ENCODE peak calls at places on chromosomes 3 and 15, in six cellular contexts. One of them, this sample, is unnamed.
A peak's percentile ranks its signal among the peaks of the same experiment; 100 is the strongest.

GRCh38 chr15:66852064-66852905 is 150.2 kb downstream of the SMAD6 start:
- DNase-seq in K562: no peak
- DNase-seq in H1: no peak
- DNase-seq in SK-N-SH: no peak
- DNase-seq in HepG2: no peak
- DNase-seq in HCT116: no peak
- DNase-seq in this sample: no peak

GRCh38 chr3:53162672-53163458 is 1.9 kb downstream of the PRKCD start:
- DNase-seq in K562: peak; percentile 21
- DNase-seq in HCT116: no peak
- DNase-seq in SK-N-SH: no peak
- DNase-seq in H1: no peak
- DNase-seq in HepG2: no peak
- DNase-seq in this sample: no peak

GRCh38 chr3:139629033-139629432 is 48.7 kb downstream of the NMNAT3 start:
- DNase-seq in H1: no peak
- DNase-seq in K562: peak; percentile 22
- DNase-seq in HCT116: peak; percentile 18
- DNase-seq in SK-N-SH: no peak
- DNase-seq in HepG2: peak; percentile 36
- DNase-seq in this sample: peak; percentile 24

GRCh38 chr3:30354972-30355371 is 251.4 kb upstream of the TGFBR2 start:
- DNase-seq in SK-N-SH: no peak
- DNase-seq in HCT116: no peak
- DNase-seq in H1: no peak
- DNase-seq in K562: no peak
- DNase-seq in HepG2: peak; percentile 56
- DNase-seq in this sample: no peak

GRCh38 chr15:74888716-74889115 is 1.1 kb upstream of the MPI start:
- DNase-seq in H1: no peak
- DNase-seq in HCT116: no peak
- DNase-seq in HepG2: no peak
- DNase-seq in SK-N-SH: no peak
- DNase-seq in K562: no peak
- DNase-seq in this sample: no peak

GRCh38 chr15:86540840-86541467 is 461.3 kb downstream of the AGBL1 start:
- DNase-seq in K562: no peak
- DNase-seq in HCT116: no peak
- DNase-seq in SK-N-SH: no peak
- DNase-seq in H1: no peak
- DNase-seq in HepG2: no peak
- DNase-seq in this sample: no peak

GRCh38 chr3:71497367-71497925 is 86.1 kb downstream of the FOXP1 start:
- DNase-seq in SK-N-SH: no peak
- DNase-seq in HCT116: no peak
- DNase-seq in HepG2: peak; percentile 31
- DNase-seq in H1: peak; percentile 23
- DNase-seq in K562: no peak
- DNase-seq in this sample: no peak

GRCh38 chr3:30606301-30607031 is at the start of gene TGFBR2:
- DNase-seq in HCT116: peak; percentile 95
- DNase-seq in H1: peak; percentile 60
- DNase-seq in K562: peak; percentile 12
- DNase-seq in SK-N-SH: peak; percentile 87
- DNase-seq in HepG2: peak; percentile 98
- DNase-seq in this sample: peak; percentile 28

GRCh38 chr15:39456582-39457330 is 124.1 kb upstream of the THBS1 start:
- DNase-seq in HepG2: no peak
- DNase-seq in K562: no peak
- DNase-seq in SK-N-SH: no peak
- DNase-seq in H1: no peak
- DNase-seq in HCT116: no peak
- DNase-seq in this sample: no peak
- TF ChIP-seq JUND in HepG2: no peak
- TF ChIP-seq JUND in K562: no peak
- TF ChIP-seq JUND in SK-N-SH: no peak
- TF ChIP-seq JUND in H1: no peak
- TF ChIP-seq JUND in HCT116: no peak
- TF ChIP-seq JUND in this sample: no peak

GRCh38 chr3:37074178-37074577 is 80.9 kb downstream of the MLH1 start:
- DNase-seq in HepG2: no peak
- DNase-seq in K562: no peak
- DNase-seq in HCT116: no peak
- DNase-seq in H1: no peak
- DNase-seq in SK-N-SH: no peak
- DNase-seq in this sample: no peak
- TF ChIP-seq JUND in HepG2: no peak
- TF ChIP-seq JUND in K562: no peak
- TF ChIP-seq JUND in HCT116: no peak
- TF ChIP-seq JUND in H1: no peak
- TF ChIP-seq JUND in SK-N-SH: peak; percentile 79
- TF ChIP-seq JUND in this sample: no peak

DNA sequence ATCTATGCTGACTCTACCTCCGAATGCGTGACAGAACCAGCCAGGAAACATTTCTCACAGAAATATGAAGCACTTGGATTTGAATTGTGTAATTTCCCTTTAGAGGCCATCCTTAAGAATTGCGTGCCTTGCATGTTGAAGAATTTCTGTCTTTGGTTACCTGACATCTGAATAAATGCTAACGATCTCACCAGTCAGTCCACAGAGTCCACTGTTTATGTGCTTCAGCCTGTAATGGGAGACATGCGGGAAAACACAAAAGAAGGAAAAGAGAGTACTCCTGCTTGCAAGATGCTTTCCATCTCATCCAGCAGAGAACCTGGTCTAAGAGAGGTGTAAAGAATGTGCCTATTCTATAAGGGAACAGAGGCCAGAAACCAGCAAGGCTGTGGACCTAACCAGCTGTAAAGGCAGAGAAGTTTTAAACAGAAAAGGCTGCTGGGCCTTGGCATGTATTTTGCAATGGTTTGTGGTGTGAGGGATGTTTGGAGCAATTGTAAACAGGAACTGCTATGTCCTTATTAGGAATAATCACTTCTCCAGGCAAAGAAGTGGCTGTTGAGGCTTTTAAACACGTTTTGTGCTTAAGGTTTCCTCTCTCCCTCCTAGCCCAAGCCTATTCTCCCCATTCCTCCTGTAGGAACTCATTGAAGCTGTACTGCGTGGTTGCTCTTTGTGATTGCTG is 36.4 kb upstream of the BOC start:
- DNase-seq in HepG2: no peak
- DNase-seq in K562: no peak
- DNase-seq in SK-N-SH: no peak
- DNase-seq in H1: no peak
- DNase-seq in HCT116: no peak
- DNase-seq in this sample: no peak
- TF ChIP-seq JUND in HepG2: no peak
- TF ChIP-seq JUND in K562: no peak
- TF ChIP-seq JUND in SK-N-SH: no peak
- TF ChIP-seq JUND in H1: no peak
- TF ChIP-seq JUND in HCT116: no peak
- TF ChIP-seq JUND in this sample: no peak

DNA sequence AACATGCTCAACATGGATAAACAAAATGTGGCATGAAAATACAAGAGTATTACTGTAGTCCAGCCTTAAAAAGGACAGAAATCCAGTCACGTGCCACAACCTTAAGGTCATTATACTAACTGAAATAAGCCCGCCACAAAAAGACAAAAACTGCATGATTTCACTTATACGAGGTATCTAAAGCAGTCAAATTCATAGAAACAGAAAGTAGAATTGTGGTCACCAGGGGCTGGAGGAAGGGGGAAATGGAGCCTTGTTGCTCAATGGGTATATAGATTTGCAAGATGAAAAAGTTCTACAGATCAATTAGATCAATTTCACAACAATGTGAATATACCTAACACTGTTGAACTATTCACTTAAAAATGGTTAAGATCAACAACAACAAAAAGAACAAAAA is 7.4 kb downstream of the GLB1 start:
- DNase-seq in SK-N-SH: no peak
- DNase-seq in H1: no peak
- DNase-seq in K562: no peak
- DNase-seq in HepG2: no peak
- DNase-seq in HCT116: no peak
- DNase-seq in this sample: no peak
- TF ChIP-seq JUND in SK-N-SH: no peak
- TF ChIP-seq JUND in H1: no peak
- TF ChIP-seq JUND in K562: no peak
- TF ChIP-seq JUND in HepG2: no peak
- TF ChIP-seq JUND in HCT116: no peak
- TF ChIP-seq JUND in this sample: no peak

DNA sequence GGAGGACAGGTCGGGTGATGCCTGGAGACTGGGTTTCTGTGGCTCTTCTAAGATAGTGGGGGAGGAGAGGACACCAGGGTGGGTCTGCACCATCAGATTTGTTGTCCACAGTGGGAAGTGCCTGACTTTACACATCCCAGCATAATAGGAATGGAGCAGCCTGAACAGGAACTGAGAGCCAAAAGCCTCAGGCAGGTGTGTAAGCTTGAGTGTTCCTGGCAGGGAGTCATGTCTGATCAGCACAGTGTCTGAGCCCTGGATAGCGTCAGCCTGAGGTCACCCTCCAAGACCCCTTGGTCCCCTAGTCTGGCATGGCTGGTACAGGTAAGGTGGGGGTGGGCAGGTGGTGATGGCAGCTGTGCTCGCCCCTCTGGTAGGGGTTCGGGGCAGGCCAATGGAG is 20.2 kb downstream of the INSYN1 start:
- DNase-seq in HepG2: no peak
- DNase-seq in SK-N-SH: no peak
- DNase-seq in HCT116: no peak
- DNase-seq in H1: no peak
- DNase-seq in K562: no peak
- DNase-seq in this sample: peak; percentile 39
- TF ChIP-seq JUND in HepG2: no peak
- TF ChIP-seq JUND in SK-N-SH: no peak
- TF ChIP-seq JUND in HCT116: no peak
- TF ChIP-seq JUND in H1: no peak
- TF ChIP-seq JUND in K562: no peak
- TF ChIP-seq JUND in this sample: no peak

DNA sequence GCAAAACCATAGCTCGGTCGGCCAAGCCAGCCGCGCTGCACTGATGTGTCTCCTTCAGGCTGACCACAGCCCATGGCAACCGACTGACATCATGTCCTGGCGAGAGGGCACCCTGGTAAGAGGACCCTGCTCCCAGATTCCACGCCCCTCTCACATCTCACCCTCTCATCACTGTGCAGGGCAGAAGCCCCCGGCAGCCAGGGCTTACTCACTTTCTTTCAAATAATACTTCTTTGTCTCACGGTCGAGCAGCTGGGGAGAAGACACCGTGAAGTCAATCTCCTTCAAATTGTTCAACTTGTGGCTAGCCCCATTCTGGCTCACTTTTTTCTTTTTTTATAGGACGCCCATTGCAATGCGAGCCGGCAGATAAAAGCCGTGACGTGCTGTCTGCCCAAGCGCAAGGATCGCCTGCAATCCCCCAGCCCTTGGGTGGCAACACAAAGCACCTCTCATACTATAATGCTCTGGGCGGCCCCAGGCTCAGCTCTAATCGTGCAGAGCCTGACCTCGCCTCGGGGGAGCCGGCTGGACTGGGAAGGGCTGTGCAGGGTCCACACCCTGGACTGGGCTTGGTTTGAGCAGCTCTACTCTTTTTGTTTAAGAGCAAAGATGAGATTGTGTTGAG is 33.6 kb downstream of the VGLL4 start:
- DNase-seq in HepG2: peak; percentile 81
- DNase-seq in SK-N-SH: peak; percentile 36
- DNase-seq in K562: no peak
- DNase-seq in H1: no peak
- DNase-seq in HCT116: no peak
- DNase-seq in this sample: no peak
- TF ChIP-seq JUND in HepG2: no peak
- TF ChIP-seq JUND in SK-N-SH: no peak
- TF ChIP-seq JUND in K562: no peak
- TF ChIP-seq JUND in H1: no peak
- TF ChIP-seq JUND in HCT116: no peak
- TF ChIP-seq JUND in this sample: no peak

GRCh38 chr3:63981980-63982379 is 41.3 kb downstream of the PSMD6 start:
- DNase-seq in H1: no peak
- DNase-seq in HepG2: no peak
- DNase-seq in HCT116: no peak
- DNase-seq in K562: no peak
- DNase-seq in SK-N-SH: no peak
- DNase-seq in this sample: no peak
- TF ChIP-seq JUND in H1: no peak
- TF ChIP-seq JUND in HepG2: no peak
- TF ChIP-seq JUND in HCT116: no peak
- TF ChIP-seq JUND in K562: no peak
- TF ChIP-seq JUND in SK-N-SH: no peak
- TF ChIP-seq JUND in this sample: no peak